ENCODE peak calls at places on chromosomes 3 and 15, in six cellular contexts. J is lower leg skin, T is progenitor cell of endocrine pancreas, R is natural killer cell, A is lung, Z is A549. N is an unnamed sample.

GRCh38 chr3:111238896-111239295 is 167.3 kb downstream of the NECTIN3 start:
- DNase-seq in J (no peak), T (no peak), R (no peak), A (no peak), Z (no peak), N (no peak)

GRCh38 chr3:157089455-157090221 is 70.3 kb downstream of the CCNL1 start:
- DNase-seq in J (peak; percentile 61), T (no peak), R (no peak), A (peak; percentile 52), Z (peak; percentile 14), N (peak; percentile 20)

GRCh38 chr15:55318588-55319494 is at the start of the genes PIGB and PIGBOS1:
- DNase-seq in J (peak; percentile 80), T (peak; percentile 53), R (peak; percentile 80), A (peak; percentile 85), Z (peak; percentile 96), N (peak; percentile 75)

GRCh38 chr15:99324082-99324620 is 72.9 kb downstream of the LRRC28 start:
- DNase-seq in J (no peak), T (no peak), R (no peak), A (no peak), Z (peak; percentile 92), N (no peak)

GRCh38 chr3:35505181-35505580 is 134.1 kb upstream of the ARPP21 start:
- DNase-seq in J (no peak), T (peak; percentile 11), R (no peak), A (no peak), Z (no peak), N (no peak)

GRCh38 chr3:13288732-13289718 is 131.1 kb downstream of the NUP210 start:
- DNase-seq in J (no peak), T (no peak), R (no peak), A (no peak), Z (no peak), N (no peak)

GRCh38 chr15:71532994-71533393 is 277.4 kb upstream of the NR2E3 start:
- DNase-seq in J (no peak), T (no peak), R (no peak), A (no peak), Z (peak; percentile 43), N (no peak)

GRCh38 chr3:15069441-15069840 is 4.3 kb upstream of the MRPS25 start:
- DNase-seq in J (no peak), T (no peak), R (no peak), A (no peak), Z (no peak), N (no peak)

GRCh38 chr3:171309906-171310359 is 150.3 kb downstream of the TNIK start:
- DNase-seq in J (no peak), T (no peak), R (no peak), A (no peak), Z (peak; percentile 3), N (no peak)

GRCh38 chr3:52891615-52892081 is 5.7 kb downstream of the STIMATE start:
- DNase-seq in J (peak; percentile 62), T (no peak), R (no peak), A (no peak), Z (no peak), N (no peak)

GRCh38 chr3:72601983-72602382 is 246.3 kb downstream of the SHQ1 start:
- DNase-seq in J (no peak), T (no peak), R (no peak), A (no peak), Z (no peak), N (no peak)

GRCh38 chr3:14540821-14541385 is 761 bp upstream of the GRIP2 start:
- DNase-seq in J (no peak), T (no peak), R (no peak), A (no peak), Z (no peak), N (no peak)

GRCh38 chr3:149575213-149575961 is 82.4 kb downstream of the WWTR1 start:
- DNase-seq in J (no peak), T (no peak), R (no peak), A (no peak), Z (peak; percentile 90), N (no peak)

GRCh38 chr3:22228705-22229104 is 477.7 kb upstream of the ZNF385D start:
- DNase-seq in J (no peak), T (no peak), R (no peak), A (no peak), Z (no peak), N (no peak)

GRCh38 chr3:133361011-133361410 is 38.8 kb upstream of the BFSP2 start:
- DNase-seq in J (no peak), T (no peak), R (no peak), A (no peak), Z (no peak), N (no peak)

GRCh38 chr15:62035256-62035908 is 24.9 kb downstream of the VPS13C start:
- DNase-seq in J (no peak), T (no peak), R (no peak), A (no peak), Z (no peak), N (no peak)

GRCh38 chr3:111045564-111045963 is 26.1 kb upstream of the NECTIN3 start:
- DNase-seq in J (no peak), T (no peak), R (no peak), A (no peak), Z (no peak), N (no peak)

GRCh38 chr15:101615986-101616848 is 36.0 kb downstream of the TM2D3 start:
- DNase-seq in J (peak; percentile 39), T (no peak), R (no peak), A (peak; percentile 47), Z (peak; percentile 57), N (no peak)

GRCh38 chr3:133662256-133662773 is 574 bp upstream of the TOPBP1 start:
- DNase-seq in J (no peak), T (no peak), R (no peak), A (no peak), Z (peak; percentile 20), N (no peak)

GRCh38 chr3:111915905-111916304 is 56.8 kb downstream of the PHLDB2 start:
- DNase-seq in J (no peak), T (no peak), R (no peak), A (no peak), Z (no peak), N (no peak)

GRCh38 chr15:41774873-41775417 is 661 bp downstream of the MAPKBP1 start:
- DNase-seq in J (no peak), T (no peak), R (no peak), A (no peak), Z (no peak), N (no peak)

GRCh38 chr15:91524534-91524933 is 329.0 kb upstream of the SLCO3A1 start:
- DNase-seq in J (no peak), T (no peak), R (no peak), A (no peak), Z (no peak), N (no peak)

GRCh38 chr15:91521996-91522395 is 331.5 kb upstream of the SLCO3A1 start:
- DNase-seq in J (no peak), T (no peak), R (no peak), A (no peak), Z (no peak), N (no peak)

GRCh38 chr15:91525746-91526145 is 327.8 kb upstream of the SLCO3A1 start:
- DNase-seq in J (no peak), T (no peak), R (no peak), A (no peak), Z (no peak), N (no peak)

GRCh38 chr15:91520848-91521247 is 332.7 kb upstream of the SLCO3A1 start:
- DNase-seq in J (no peak), T (no peak), R (no peak), A (no peak), Z (no peak), N (no peak)

GRCh38 chr15:91522609-91523332 is 330.7 kb upstream of the SLCO3A1 start:
- DNase-seq in J (no peak), T (no peak), R (no peak), A (no peak), Z (peak; percentile 59), N (no peak)
- TF ChIP-seq CTCF in J (no peak), T (peak; percentile 27), R (peak; percentile 32), A (no peak), Z (peak; percentile 65), N (no peak)

GRCh38 chr3:131756405-131756804 is 253.6 kb upstream of the MRPL3 start:
- DNase-seq in J (no peak), T (no peak), R (no peak), A (no peak), Z (no peak), N (no peak)
- TF ChIP-seq CTCF in J (no peak), T (no peak), R (no peak), A (no peak), Z (no peak), N (no peak)

DNA sequence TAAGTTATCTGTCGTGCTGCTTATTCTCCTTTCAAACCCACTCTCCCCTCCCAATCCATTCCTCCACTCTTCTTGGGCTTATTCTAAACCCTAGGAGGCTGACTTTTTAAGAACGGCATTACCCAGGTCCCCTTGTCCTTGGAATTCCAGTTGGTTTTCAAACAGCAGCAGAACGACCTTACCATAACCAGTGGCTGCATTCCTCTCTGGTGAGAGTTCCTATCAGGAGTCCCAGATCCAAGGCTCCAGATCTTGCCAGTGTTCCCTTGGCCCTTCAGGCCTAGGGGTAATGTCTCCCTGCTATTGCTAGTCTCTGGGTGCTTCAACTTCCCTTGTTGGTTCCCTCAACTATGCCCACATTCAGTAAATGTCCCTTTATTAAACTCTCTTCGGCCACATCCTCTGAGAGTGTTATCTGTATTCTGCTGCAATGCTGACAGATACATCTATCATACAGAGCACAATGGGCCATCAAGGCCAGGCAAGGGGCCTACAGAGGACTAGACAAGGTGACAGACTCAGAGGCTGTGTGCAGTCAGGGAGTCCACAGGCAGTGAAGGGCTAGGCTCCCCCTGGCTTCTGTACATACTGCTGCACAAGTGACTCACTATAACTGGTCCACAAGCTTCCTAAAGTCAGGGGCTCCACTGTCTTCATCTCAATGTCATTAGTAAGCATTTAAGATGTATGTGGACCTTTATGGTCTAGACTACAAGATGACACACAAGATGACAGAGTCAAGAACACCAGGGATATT is 10.1 kb downstream of the LYSMD2 start:
- DNase-seq in J (no peak), T (no peak), R (no peak), A (no peak), Z (peak; percentile 49), N (no peak)
- TF ChIP-seq CTCF in J (no peak), T (peak; percentile 11), R (no peak), A (no peak), Z (no peak), N (no peak)

GRCh38 chr3:194287392-194287791 is 63.7 kb downstream of the CPN2 start:
- DNase-seq in J (no peak), T (no peak), R (no peak), A (no peak), Z (no peak), N (no peak)
- TF ChIP-seq CTCF in J (no peak), T (peak; percentile 9), R (no peak), A (no peak), Z (no peak), N (no peak)

GRCh38 chr15:88805031-88805780 is 2.0 kb downstream of the ACAN start:
- DNase-seq in J (no peak), T (no peak), R (no peak), A (no peak), Z (no peak), N (no peak)
- TF ChIP-seq CTCF in J (no peak), T (no peak), R (no peak), A (no peak), Z (peak; percentile 35), N (no peak)